ENCODE peak calls at places on chromosomes 16 and 17, in four cellular contexts. G, F, B and X are unnamed samples. For H3K4me1, the result is how much of the 10 kb centered on the place peaks cover.

GRCh38 chr16:9225527-9226316 is 134.3 kb downstream of the HAPSTR1 start:
- DNase-seq in F (peak), G (no peak), B (peak), X (no peak)

GRCh38 chr16:68078726-68079615 is 6.2 kb upstream of the NFATC3 start:
- DNase-seq in B (no peak), F (no peak), G (peak), X (no peak)

GRCh38 chr16:35639233-35640205 is 2180.1 kb downstream of the TP53TG3F start:
- DNase-seq in F (no peak), G (peak), B (no peak), X (no peak)

GRCh38 chr16:88920618-88921602 is 54.5 kb upstream of the PABPN1L start:
- DNase-seq in G (no peak), B (no peak), F (no peak), X (no peak)

GRCh38 chr16:72429566-72430160 is 257.7 kb upstream of the PMFBP1 start:
- DNase-seq in F (no peak), B (no peak), G (no peak), X (no peak)

GRCh38 chr16:347203-347602 is 5.3 kb downstream of the AXIN1 start:
- DNase-seq in G (no peak), B (no peak), F (no peak), X (no peak)

GRCh38 chr17:75238684-75239191 is 22.7 kb downstream of the GGA3 start:
- DNase-seq in F (peak), B (peak), G (no peak), X (peak)

GRCh38 chr16:65176603-65177002 is 54.7 kb upstream of the CDH11 start:
- DNase-seq in G (no peak), F (no peak), B (no peak), X (no peak)

GRCh38 chr16:84455031-84455430 is 49.4 kb downstream of the MEAK7 start:
- DNase-seq in B (no peak), G (no peak), F (no peak), X (no peak)

GRCh38 chr17:28118362-28118761 is 75.9 kb downstream of the NLK start:
- DNase-seq in G (no peak), F (no peak), B (no peak), X (no peak)

GRCh38 chr17:22512506-22512905 is 820.2 kb downstream of the KCNJ18 start:
- DNase-seq in F (no peak), G (peak), B (no peak), X (no peak)

GRCh38 chr16:2177561-2177960 is 18.8 kb downstream of the CASKIN1 start:
- DNase-seq in B (no peak), G (no peak), F (no peak), X (no peak)

GRCh38 chr16:27383511-27384243 is 18.3 kb upstream of the IL21R start:
- DNase-seq in F (no peak), G (peak), B (no peak), X (peak)

GRCh38 chr16:2595376-2596200 is 57.8 kb downstream of the PDPK1 start:
- DNase-seq in B (no peak), G (no peak), F (no peak), X (no peak)

GRCh38 chr17:37568350-37569053 is 40.7 kb downstream of the SYNRG start:
- DNase-seq in B (no peak), G (no peak), F (no peak), X (no peak)

GRCh38 chr16:88408561-88408960 is 25.8 kb downstream of the ZNF469 start:
- DNase-seq in G (no peak), B (no peak), F (no peak), X (no peak)

GRCh38 chr16:64308721-64309120 is 813.1 kb downstream of the CDH11 start:
- DNase-seq in B (no peak), F (no peak), G (no peak), X (no peak)

GRCh38 chr16:66924527-66925321 is 611 bp downstream of the RRAD start:
- DNase-seq in G (no peak), F (peak), B (no peak), X (peak)

GRCh38 chr17:16943541-16944333 is 28.2 kb downstream of the TNFRSF13B start:
- DNase-seq in F (no peak), B (no peak), G (no peak), X (no peak)

GRCh38 chr16:10994571-10994970 is 50.2 kb downstream of the CLEC16A start:
- DNase-seq in F (no peak), B (no peak), G (no peak), X (no peak)

GRCh38 chr16:85303354-85303883 is 191.1 kb upstream of the CIBAR2 start:
- DNase-seq in B (peak), G (no peak), F (peak), X (peak)

GRCh38 chr16:50644730-50645129 is 36.4 kb downstream of the SNX20 start:
- DNase-seq in F (peak), G (no peak), B (no peak), X (peak)

GRCh38 chr16:27432600-27432957 is 30.6 kb downstream of the IL21R start:
- DNase-seq in B (no peak), G (peak), F (no peak), X (no peak)

GRCh38 chr16:50083996-50084395 is 18.2 kb downstream of the HEATR3 start:
- DNase-seq in B (no peak), F (no peak), G (no peak), X (no peak)

GRCh38 chr16:55832425-55832787 is 490 bp downstream of the CES1 start:
- DNase-seq in F (no peak), G (peak), B (no peak), X (no peak)

GRCh38 chr17:4516740-4517139 is 18.1 kb downstream of the SPNS2 start:
- DNase-seq in B (no peak), G (no peak), F (no peak), X (no peak)

GRCh38 chr17:1107777-1108559 is 71.8 kb downstream of the ABR start:
- DNase-seq in B (no peak), G (no peak), F (no peak), X (no peak)

GRCh38 chr17:2222901-2223616 is 80.5 kb downstream of the SMG6 start:
- DNase-seq in G (no peak), F (peak), B (no peak), X (peak)

GRCh38 chr17:2222301-2222700 is 81.3 kb downstream of the SMG6 start:
- DNase-seq in F (no peak), G (no peak), B (no peak), X (no peak)

GRCh38 chr17:2223617-2223927 is 80.0 kb downstream of the SMG6 start:
- DNase-seq in B (no peak), F (no peak), G (no peak), X (no peak)

GRCh38 chr17:2230877-2231276 is 72.7 kb downstream of the SMG6 start:
- DNase-seq in B (no peak), F (no peak), G (no peak), X (no peak)

GRCh38 chr17:2227025-2227699 is 76.4 kb downstream of the SMG6 start:
- DNase-seq in F (no peak), B (no peak), G (no peak), X (no peak)
- H3K27ac ChIP-seq in F (no peak), B (no peak), G (no peak), X (no peak)

GRCh38 chr17:46170609-46171432 is 22.4 kb downstream of the KANSL1 start:
- DNase-seq in G (no peak), F (no peak), B (no peak), X (no peak)
- H3K4me1 ChIP-seq in G (half or more), F (under half), B (under half), X (half or more)

GRCh38 chr16:4734730-4735575 is 616 bp downstream of the DNAAF8 start:
- DNase-seq in G (no peak), B (peak), F (peak), X (peak)

GRCh38 chr16:4733747-4734062 is 366 bp downstream of the ANKS3 start:
- DNase-seq in G (no peak), B (no peak), F (no peak), X (peak)

GRCh38 chr16:4734063-4734729 is at the start of the genes ANKS3 and DNAAF8:
- DNase-seq in F (peak), B (peak), G (no peak), X (peak)

GRCh38 chr16:4736546-4736945 is 2.2 kb downstream of the DNAAF8 start:
- DNase-seq in G (no peak), F (no peak), B (no peak), X (no peak)

DNA sequence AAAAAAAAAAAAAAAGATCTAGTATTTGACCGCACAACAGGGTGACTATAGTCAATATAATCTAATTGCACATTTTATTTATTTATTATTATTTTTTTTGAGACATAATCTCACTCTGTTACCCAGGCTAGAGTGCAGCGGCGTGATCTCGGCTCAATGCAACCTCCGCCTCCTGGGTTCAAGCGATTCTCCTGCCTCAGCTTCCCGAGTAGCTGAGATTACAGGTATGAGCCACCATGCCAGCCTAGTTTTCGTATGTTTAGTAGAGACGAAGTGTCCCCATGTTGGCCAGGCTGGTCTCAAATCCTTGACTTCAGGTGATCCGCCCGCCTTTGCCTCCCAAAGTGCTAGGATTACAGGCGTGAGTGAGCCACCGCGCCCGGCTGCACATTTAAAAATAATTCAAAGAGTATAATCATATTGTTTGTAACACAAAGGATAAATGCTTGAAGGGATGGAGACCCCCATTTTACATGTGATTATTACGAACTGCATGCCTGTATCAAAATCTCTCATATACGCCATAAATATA is 794 bp downstream of the ANKS3 start:
- DNase-seq in F (no peak), B (no peak), G (no peak), X (no peak)
- H3K27ac ChIP-seq in F (no peak), B (peak), G (peak), X (no peak)

GRCh38 chr17:49574945-49575523 is 637 bp upstream of the NXPH3 start:
- DNase-seq in F (no peak), G (no peak), B (no peak), X (no peak)
- H3K4me1 ChIP-seq in F (under half), G (under half), B (under half), X (under half)

GRCh38 chr17:77369544-77369971 is 228.8 kb downstream of the SEC14L1 start:
- DNase-seq in G (no peak), B (no peak), F (no peak), X (no peak)
- H3K27ac ChIP-seq in G (peak), B (no peak), F (no peak), X (no peak)